ENCODE peak calls at places on chromosomes 16 and 17, in four cellular contexts. U, V, D and N are unnamed samples.

GRCh38 chr17:38751144-38751802 is 1.3 kb upstream of the PSMB3 start:
- DNase-seq in V (no peak), D (peak), U (no peak), N (no peak)

GRCh38 chr16:15811778-15812750 is 44.8 kb downstream of the MYH11 start:
- DNase-seq in U (no peak), V (peak), D (peak), N (peak)

GRCh38 chr17:78529871-78530670 is 47.1 kb downstream of the DNAH17 start:
- DNase-seq in D (no peak), V (no peak), U (no peak), N (no peak)

GRCh38 chr17:75530837-75531723 is 5.6 kb downstream of the LLGL2 start:
- DNase-seq in V (no peak), U (no peak), D (no peak), N (no peak)

GRCh38 chr17:78231991-78232759 is 744 bp downstream of the TMEM235 start:
- DNase-seq in D (no peak), U (no peak), V (no peak), N (no peak)

GRCh38 chr17:9427460-9428315 is 147.9 kb downstream of the STX8 start:
- DNase-seq in U (no peak), V (peak), D (peak), N (no peak)

GRCh38 chr16:57473906-57474305 is 11.4 kb downstream of the POLR2C start:
- DNase-seq in D (no peak), U (no peak), V (no peak), N (no peak)

GRCh38 chr17:42918902-42919521 is 18.4 kb downstream of the G6PC1 start:
- DNase-seq in U (no peak), D (no peak), V (no peak), N (no peak)

GRCh38 chr16:65214196-65214595 is 92.3 kb upstream of the CDH11 start:
- DNase-seq in V (peak), D (no peak), U (no peak), N (peak)

GRCh38 chr17:56823848-56824247 is 9.9 kb downstream of the C17orf67 start:
- DNase-seq in V (no peak), U (no peak), D (no peak), N (no peak)

GRCh38 chr17:77320501-77321256 is 179.9 kb downstream of the SEC14L1 start:
- DNase-seq in V (peak), D (peak), U (no peak), N (peak)

GRCh38 chr16:80614908-80615696 is 74.3 kb downstream of the DYNLRB2 start:
- DNase-seq in U (no peak), D (peak), V (peak), N (peak)

GRCh38 chr16:87178177-87178863 is 138.9 kb downstream of the C16orf95 start:
- DNase-seq in D (no peak), V (peak), U (no peak), N (peak)

GRCh38 chr16:68365167-68365817 is 54.5 kb downstream of the PRMT7 start:
- DNase-seq in D (no peak), V (no peak), U (no peak), N (no peak)

GRCh38 chr16:81237282-81237681 is 1.2 kb upstream of the BCO1 start:
- DNase-seq in U (no peak), D (peak), V (no peak), N (peak)

GRCh38 chr17:32267690-32268205 is 2.1 kb downstream of the RHBDL3 start:
- DNase-seq in V (no peak), D (peak), U (no peak), N (no peak)

DNA sequence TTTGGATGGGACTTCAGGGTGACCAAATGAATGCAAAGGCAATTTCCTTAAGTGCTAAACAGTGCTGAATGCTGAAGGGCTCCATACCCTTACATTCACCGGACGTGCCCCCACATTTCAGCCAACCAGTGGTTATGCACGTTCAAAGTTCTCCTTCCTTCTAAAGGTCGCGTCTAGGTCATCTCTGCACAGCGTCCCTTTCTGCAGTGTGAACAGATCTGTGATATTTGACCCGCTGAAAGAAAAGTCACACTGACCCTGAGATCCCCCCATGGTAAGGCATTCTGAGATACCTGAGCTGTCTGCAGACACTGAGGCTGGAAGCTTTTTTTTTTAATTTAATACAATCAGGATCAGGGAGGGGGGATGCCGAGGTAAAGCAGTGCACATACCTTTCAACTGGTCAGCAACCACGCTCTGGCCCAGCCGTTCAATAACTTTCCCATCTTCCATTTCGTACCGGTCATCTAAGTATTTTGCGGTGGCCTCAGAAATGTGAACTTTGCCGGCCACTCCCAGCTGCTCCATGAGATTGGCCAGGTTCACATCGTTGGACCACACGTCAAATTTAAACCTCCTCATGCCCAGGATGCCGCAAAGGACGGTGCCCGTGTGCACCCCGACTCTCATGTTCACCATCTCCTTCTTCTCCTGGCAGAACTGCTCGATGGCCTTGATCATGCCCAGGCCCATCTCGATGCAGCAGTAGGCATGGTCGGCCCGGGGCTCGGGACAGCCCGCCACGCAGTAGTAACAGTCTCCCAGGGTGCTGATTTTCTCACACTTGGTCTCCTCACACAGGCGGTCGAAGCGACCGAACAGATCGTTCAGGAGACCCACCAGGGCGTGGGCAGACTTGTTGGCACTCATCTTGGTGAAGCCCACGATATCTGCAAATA is 2.6 kb downstream of the ADCY9 start:
- DNase-seq in U (no peak), V (no peak), D (no peak), N (no peak)
- H3K4me3 ChIP-seq in U (no peak), V (peak), D (peak), N (no peak)

DNA sequence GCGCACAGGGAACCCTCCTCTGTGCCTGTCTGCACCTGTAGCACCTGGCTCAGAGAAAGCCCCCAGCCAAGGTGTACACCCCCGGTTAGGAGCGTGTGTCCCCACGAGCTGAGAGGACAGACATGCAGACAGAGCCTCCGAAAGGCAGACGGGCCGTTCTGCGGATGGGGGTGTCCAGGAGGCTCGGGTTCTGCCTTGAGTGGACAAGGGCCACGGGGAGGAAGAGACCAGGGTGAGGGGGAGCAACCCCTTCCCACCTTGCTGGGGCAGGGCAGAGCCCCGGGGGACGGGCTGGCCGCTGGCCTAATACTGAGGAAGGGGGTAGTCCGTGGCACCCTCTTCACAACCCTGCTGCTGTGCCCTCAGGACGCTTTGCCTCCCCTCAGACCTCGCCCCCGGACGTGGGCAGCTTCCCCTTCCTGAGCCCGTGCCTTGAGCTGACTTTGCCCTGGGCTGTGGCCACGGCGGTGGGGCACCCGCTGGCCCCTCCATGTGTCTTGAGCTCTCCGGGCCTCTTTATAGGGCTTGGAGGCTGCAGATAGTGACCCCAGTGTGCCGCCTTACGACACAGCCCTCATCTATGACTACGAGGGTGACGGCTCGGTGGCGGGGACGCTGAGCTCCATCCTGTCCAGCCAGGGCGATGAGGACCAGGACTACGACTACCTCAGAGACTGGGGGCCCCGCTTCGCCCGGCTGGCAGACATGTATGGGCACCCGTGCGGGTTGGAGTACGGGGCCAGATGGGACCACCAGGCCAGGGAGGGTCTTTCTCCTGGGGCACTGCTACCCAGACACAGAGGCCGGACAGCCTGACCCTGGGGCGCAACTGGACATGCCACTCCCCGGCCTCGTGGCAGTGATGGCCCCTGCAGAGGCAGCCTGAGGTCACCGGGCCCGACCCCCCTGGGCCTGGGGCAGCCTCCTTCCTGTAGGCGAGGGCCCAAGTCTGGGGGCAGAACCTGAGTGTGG is 5.7 kb downstream of the SLC22A31 start:
- DNase-seq in D (no peak), U (no peak), V (no peak), N (no peak)
- H3K4me3 ChIP-seq in D (no peak), U (no peak), V (no peak), N (no peak)

DNA sequence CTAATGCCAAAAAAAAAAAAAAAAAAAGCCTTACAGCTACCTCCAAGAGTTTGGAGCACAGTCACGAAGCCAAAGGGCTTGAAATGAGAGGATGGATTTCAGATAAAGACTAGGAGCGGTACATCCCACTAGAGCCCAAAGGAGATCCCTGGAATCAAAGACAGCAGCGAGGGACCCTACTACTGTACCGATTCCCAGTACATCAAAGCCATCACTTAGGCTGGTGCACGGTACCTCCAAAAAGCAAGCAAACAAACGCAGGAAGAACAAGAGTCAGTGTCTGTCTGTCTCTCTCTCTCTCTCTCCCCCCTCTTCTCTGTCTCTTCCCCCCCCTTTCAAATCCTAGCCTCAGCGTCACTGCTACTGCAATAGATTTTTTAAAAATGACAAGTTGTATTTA is 12.3 kb upstream of the ZFHX3 start:
- DNase-seq in V (peak), D (no peak), U (no peak), N (no peak)
- H3K4me3 ChIP-seq in V (no peak), D (no peak), U (no peak), N (peak)

DNA sequence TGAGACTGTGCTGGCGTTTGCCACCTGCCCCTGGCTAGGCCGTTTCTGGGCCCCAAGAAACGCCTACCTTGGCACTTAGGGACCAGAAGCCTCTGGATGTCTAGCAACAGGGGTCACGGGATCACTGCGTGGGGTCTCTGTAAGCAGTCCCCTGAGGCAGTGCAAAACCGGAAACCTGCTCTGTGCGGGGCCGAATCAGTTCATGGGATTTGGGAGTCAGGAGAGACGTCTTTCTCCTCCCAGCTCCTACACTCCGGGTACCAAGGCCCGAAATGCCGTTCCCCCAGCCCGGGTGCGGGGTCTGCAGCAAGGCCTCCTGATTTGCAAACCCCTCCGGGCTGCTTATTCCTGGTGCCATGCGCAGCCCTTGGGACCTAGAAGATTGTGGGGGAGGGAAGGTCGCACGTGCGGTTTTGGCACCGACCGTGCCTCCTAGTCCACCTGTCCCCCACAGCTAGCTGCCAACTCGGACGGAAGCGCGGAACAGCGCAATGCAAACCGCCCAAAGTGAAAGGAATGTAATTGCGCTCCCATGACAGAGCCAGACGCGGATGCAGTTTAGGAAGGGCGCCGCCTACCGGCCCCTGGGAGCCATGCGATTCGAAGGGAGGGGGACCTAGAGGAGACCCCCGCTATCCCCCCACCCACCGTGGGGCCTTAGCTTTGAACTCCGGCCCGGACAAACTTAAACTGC is 6.5 kb downstream of the IRX5 start:
- DNase-seq in V (peak), U (no peak), D (peak), N (peak)
- H3K4me3 ChIP-seq in V (peak), U (no peak), D (peak), N (peak)

DNA sequence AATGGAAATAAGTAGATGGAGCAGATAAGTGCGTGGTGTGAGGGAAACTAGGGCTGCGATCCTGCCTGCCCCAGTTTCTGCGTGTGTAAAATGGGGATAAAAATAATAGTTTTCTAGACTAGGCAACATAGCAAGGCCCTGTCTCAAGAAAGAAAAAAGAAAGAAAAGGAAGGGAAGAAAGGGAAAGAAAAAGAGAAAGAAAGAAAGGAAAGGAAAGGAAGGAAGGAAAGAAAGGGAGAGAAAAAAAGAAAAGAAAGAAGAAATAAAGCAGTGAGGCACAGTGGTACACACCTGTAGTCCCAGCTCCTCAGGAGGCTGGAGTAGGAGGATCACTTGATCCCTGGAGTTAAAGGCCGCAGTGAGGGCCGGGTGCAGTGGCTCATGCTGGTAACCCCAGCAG is 2.2 kb upstream of the PKMYT1 start:
- DNase-seq in D (no peak), V (no peak), U (no peak), N (no peak)
- H3K4me3 ChIP-seq in D (no peak), V (no peak), U (no peak), N (no peak)

DNA sequence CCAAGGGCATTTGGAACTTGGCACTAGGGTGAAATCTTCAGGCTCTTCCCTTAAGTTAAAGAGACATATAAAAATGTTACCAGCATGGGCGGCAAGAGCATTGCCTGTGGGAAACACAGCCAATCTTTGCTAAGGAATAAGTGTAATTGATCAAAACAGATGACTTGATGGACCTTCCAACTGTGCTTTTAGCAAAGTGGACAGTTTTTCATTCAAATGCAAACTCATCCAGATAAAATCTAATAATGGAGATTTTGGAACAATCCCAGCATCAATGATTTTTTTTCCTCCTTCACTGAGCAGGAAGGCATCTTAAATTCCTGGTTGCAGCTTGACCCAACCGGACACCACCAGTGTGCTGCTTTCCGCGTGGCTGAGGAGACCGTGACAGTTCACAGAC is 42.9 kb upstream of the BHLHA9 start:
- DNase-seq in D (no peak), V (no peak), U (no peak), N (no peak)
- H3K4me3 ChIP-seq in D (no peak), V (no peak), U (peak), N (no peak)

GRCh38 chr17:1029912-1030656 is 33.2 kb downstream of the TIMM22 start:
- DNase-seq in U (no peak), D (no peak), V (no peak), N (no peak)

GRCh38 chr17:1032391-1032790 is 35.5 kb downstream of the TIMM22 start:
- DNase-seq in D (no peak), U (no peak), V (no peak), N (no peak)

GRCh38 chr17:1033503-1033902 is 36.6 kb downstream of the TIMM22 start:
- DNase-seq in D (no peak), U (no peak), V (no peak), N (no peak)

GRCh38 chr17:1030684-1031557 is 34.0 kb downstream of the TIMM22 start:
- DNase-seq in U (no peak), V (no peak), D (no peak), N (peak)

GRCh38 chr17:1031711-1032110 is 34.8 kb downstream of the TIMM22 start:
- DNase-seq in U (no peak), V (peak), D (no peak), N (peak)
- H3K4me3 ChIP-seq in U (no peak), V (no peak), D (no peak), N (peak)

DNA sequence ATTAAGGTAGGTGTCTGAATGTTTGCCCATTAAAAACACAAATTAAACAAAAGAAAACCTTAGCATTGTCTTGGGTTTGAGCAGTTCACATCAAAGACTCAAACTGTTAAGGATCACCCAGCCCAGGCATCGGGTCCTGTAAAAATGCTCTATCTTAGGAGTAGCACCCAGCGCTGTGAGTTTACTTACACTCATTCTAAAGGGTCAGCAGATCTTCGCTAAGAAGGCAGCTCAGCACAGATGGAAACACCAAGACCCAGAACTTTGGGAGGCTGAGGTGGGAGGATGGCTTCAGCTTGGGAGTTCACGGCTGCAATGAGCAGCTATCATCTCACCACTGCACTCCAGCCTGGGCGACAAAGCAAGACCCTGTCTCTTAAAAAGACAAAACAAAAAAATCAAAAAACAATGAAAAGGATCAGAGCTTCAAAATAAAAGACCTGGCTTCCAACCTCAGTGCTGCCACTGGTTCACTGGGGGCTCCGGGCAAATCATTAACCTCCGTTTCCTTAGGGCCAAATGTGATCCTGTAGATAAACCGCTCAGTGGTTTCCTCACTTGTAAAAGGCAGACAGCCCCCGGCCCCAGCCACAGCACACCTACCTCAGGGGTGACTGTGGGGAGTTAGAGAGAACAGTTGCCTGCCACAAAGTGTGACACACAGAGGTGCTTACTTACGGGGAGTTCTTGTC is 11.1 kb downstream of the COG1 start:
- DNase-seq in V (no peak), D (no peak), U (no peak), N (no peak)
- H3K4me3 ChIP-seq in V (no peak), D (no peak), U (no peak), N (no peak)

GRCh38 chr17:67491009-67491677 is 114.1 kb downstream of the PITPNC1 start:
- DNase-seq in U (no peak), V (peak), D (peak), N (peak)

GRCh38 chr17:67489273-67489672 is 112.2 kb downstream of the PITPNC1 start:
- DNase-seq in U (no peak), D (no peak), V (no peak), N (no peak)

GRCh38 chr17:67488768-67489167 is 111.7 kb downstream of the PITPNC1 start:
- DNase-seq in V (no peak), D (no peak), U (no peak), N (no peak)

GRCh38 chr17:67491678-67492019 is 114.6 kb downstream of the PITPNC1 start:
- DNase-seq in D (no peak), V (no peak), U (no peak), N (no peak)

DNA sequence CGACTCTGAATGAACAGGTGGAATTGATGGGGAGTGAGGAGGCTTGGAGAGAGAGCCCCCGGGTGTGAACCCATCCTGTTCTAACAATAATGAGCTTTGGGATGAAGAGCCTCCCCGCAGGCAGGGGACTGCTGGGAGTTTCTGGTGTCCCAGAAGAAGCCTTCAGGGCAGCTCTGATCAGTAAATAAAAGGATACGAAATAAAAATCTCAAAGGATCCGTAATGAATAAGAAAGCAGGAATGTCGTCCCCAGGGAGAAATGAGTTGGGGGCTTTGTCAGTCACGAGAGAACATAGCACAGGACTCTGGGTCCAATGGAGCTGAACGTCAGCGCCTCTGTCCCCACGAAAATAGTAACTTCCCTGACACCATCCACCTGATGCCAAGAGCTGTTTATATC is 113.4 kb downstream of the PITPNC1 start:
- DNase-seq in U (no peak), D (no peak), V (peak), N (no peak)
- H3K4me3 ChIP-seq in U (no peak), D (no peak), V (no peak), N (peak)